ENCODE peak calls at places on chromosomes 7 and 10, in four cellular contexts. Z is K562, Y is H1, R is HepG2. Q is an unnamed sample.

GRCh38 chr10:91700788-91701444 is 68.0 kb upstream of the PPP1R3C start:
- DNase-seq in Z (no peak), Y (no peak), R (no peak), Q (no peak)

GRCh38 chr10:127734753-127735152 is 2.2 kb upstream of the FOXI2 start:
- DNase-seq in Z (no peak), Y (no peak), R (no peak), Q (no peak)

GRCh38 chr7:45035909-45036308 is 35.9 kb downstream of the CCM2 start:
- DNase-seq in Z (no peak), Y (no peak), R (no peak), Q (no peak)

GRCh38 chr7:40220421-40220911 is 85.7 kb downstream of the SUGCT start:
- DNase-seq in Z (no peak), Y (no peak), R (no peak), Q (no peak)

GRCh38 chr10:624605-625334 is 64.7 kb downstream of the DIP2C start:
- DNase-seq in Z (no peak), Y (no peak), R (peak; percentile 69), Q (no peak)

GRCh38 chr7:140209866-140210609 is 33.3 kb upstream of the KDM7A start:
- DNase-seq in Z (no peak), Y (no peak), R (no peak), Q (peak; percentile 85)

GRCh38 chr7:18455644-18456043 is 39.9 kb upstream of the HDAC9 start:
- DNase-seq in Z (no peak), Y (no peak), R (no peak), Q (no peak)

GRCh38 chr10:46091080-46091833 is 45.2 kb upstream of the MSMB start:
- DNase-seq in Z (no peak), Y (no peak), R (no peak), Q (no peak)

GRCh38 chr7:131026297-131027003 is 292.4 kb upstream of the KLF14 start:
- DNase-seq in Z (no peak), Y (no peak), R (no peak), Q (no peak)

GRCh38 chr7:55488804-55489340 is 83.4 kb downstream of the VOPP1 start:
- DNase-seq in Z (no peak), Y (no peak), R (no peak), Q (no peak)

GRCh38 chr10:131371571-131371970 is 60.0 kb upstream of the TCERG1L start:
- DNase-seq in Z (no peak), Y (no peak), R (no peak), Q (no peak)

GRCh38 chr10:42551582-42552187 is 86.7 kb downstream of the ZNF33B start:
- DNase-seq in Z (no peak), Y (no peak), R (peak; percentile 9), Q (no peak)

GRCh38 chr7:148584154-148584827 is 6.3 kb upstream of the C7orf33 start:
- DNase-seq in Z (no peak), Y (no peak), R (no peak), Q (no peak)

GRCh38 chr7:55382251-55382650 is 17.1 kb downstream of the LANCL2 start:
- DNase-seq in Z (no peak), Y (no peak), R (no peak), Q (no peak)

GRCh38 chr7:34846976-34847375 is 189.0 kb downstream of the NPSR1 start:
- DNase-seq in Z (no peak), Y (no peak), R (no peak), Q (no peak)

GRCh38 chr10:34343764-34344163 is 471.3 kb downstream of the PARD3 start:
- DNase-seq in Z (no peak), Y (no peak), R (no peak), Q (no peak)

GRCh38 chr7:112495820-112496462 is 15.2 kb downstream of the LSMEM1 start:
- DNase-seq in Z (no peak), Y (no peak), R (peak; percentile 48), Q (no peak)

GRCh38 chr10:29691564-29692064 is 56.8 kb upstream of the SVIL start:
- DNase-seq in Z (no peak), Y (no peak), R (no peak), Q (no peak)

GRCh38 chr7:158107806-158108205 is 479.8 kb downstream of the PTPRN2 start:
- DNase-seq in Z (no peak), Y (peak; percentile 10), R (no peak), Q (no peak)

GRCh38 chr10:49649294-49649693 is 30.2 kb upstream of the C10orf53 start:
- DNase-seq in Z (no peak), Y (peak; percentile 61), R (no peak), Q (no peak)

GRCh38 chr7:2444476-2444875 is 31.7 kb downstream of the GRIFIN start:
- DNase-seq in Z (peak; percentile 7), Y (no peak), R (no peak), Q (no peak)

GRCh38 chr7:69190738-69191137 is 407.5 kb upstream of the AUTS2 start:
- DNase-seq in Z (no peak), Y (no peak), R (no peak), Q (no peak)

GRCh38 chr10:28564905-28565304 is 32.0 kb downstream of the WAC start:
- DNase-seq in Z (no peak), Y (no peak), R (no peak), Q (no peak)

GRCh38 chr7:115634633-115635032 is 395.9 kb downstream of the TFEC start:
- DNase-seq in Z (no peak), Y (no peak), R (peak; percentile 22), Q (no peak)

GRCh38 chr7:50641442-50642405 is 76.5 kb upstream of the DDC start:
- DNase-seq in Z (no peak), Y (peak; percentile 45), R (peak; percentile 18), Q (no peak)

GRCh38 chr7:106588576-106589494 is 72.1 kb downstream of the CCDC71L start:
- DNase-seq in Z (peak; percentile 54), Y (no peak), R (no peak), Q (no peak)

GRCh38 chr10:117734626-117735405 is 192.3 kb downstream of the EMX2 start:
- DNase-seq in Z (no peak), Y (peak; percentile 71), R (no peak), Q (no peak)

GRCh38 chr7:106199813-106200364 is 84.9 kb downstream of the NAMPT start:
- DNase-seq in Z (no peak), Y (no peak), R (no peak), Q (no peak)

GRCh38 chr10:60564475-60564874 is 174.8 kb upstream of the ANK3 start:
- DNase-seq in Z (no peak), Y (no peak), R (no peak), Q (no peak)

GRCh38 chr7:154946166-154946565 is 56.8 kb downstream of the PAXIP1 start:
- DNase-seq in Z (no peak), Y (no peak), R (no peak), Q (no peak)

GRCh38 chr7:18119985-18120384 is 92.3 kb upstream of the PRPS1L1 start:
- DNase-seq in Z (no peak), Y (no peak), R (no peak), Q (no peak)

GRCh38 chr7:26631601-26632000 is 232.8 kb downstream of the SKAP2 start:
- DNase-seq in Z (no peak), Y (no peak), R (no peak), Q (no peak)

GRCh38 chr7:27158436-27159277 is 2.2 kb upstream of the HOXA7 start:
- DNase-seq in Z (no peak), Y (peak; percentile 52), R (no peak), Q (no peak)

GRCh38 chr7:148702876-148703670 is 4.4 kb downstream of the CUL1 start:
- DNase-seq in Z (no peak), Y (no peak), R (no peak), Q (no peak)

GRCh38 chr10:1706256-1706655 is 31.1 kb downstream of the ADARB2 start:
- DNase-seq in Z (no peak), Y (no peak), R (no peak), Q (no peak)

GRCh38 chr10:91247360-91248111 is 27.1 kb downstream of the PCGF5 start:
- DNase-seq in Z (peak; percentile 8), Y (no peak), R (no peak), Q (no peak)

GRCh38 chr10:29238531-29239080 is 50.3 kb upstream of the LYZL1 start:
- DNase-seq in Z (no peak), Y (no peak), R (peak; percentile 52), Q (no peak)

GRCh38 chr10:87619705-87620104 is 40.0 kb upstream of the PAPSS2 start:
- DNase-seq in Z (no peak), Y (no peak), R (peak; percentile 46), Q (no peak)

GRCh38 chr7:111362660-111363059 is 199.6 kb downstream of the IMMP2L start:
- DNase-seq in Z (no peak), Y (no peak), R (no peak), Q (no peak)

DNA sequence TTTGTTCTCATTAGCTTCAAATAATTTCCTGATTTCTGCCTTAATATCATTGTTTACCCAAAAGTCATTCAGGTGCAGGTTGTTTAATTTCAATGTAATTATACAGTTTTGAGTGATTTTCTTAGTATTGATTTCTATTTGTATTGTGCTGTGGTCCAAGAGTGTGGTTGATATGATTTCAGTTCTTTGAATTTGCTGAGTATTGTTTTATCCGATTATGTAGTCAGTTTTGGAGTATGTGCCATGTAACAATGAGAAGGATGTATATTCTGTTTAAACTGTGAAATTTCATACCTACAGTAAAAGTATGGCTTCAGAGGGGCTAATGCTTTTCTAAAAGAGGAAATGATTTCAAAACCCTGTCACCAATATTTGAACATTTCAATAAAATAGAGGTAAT is 17.4 kb upstream of the GRM8 start:
- DNase-seq in Z (no peak), Y (no peak), R (no peak), Q (no peak)
- TF ChIP-seq ATF3 in Z (no peak), Y (no peak), R (no peak), Q (no peak)

GRCh38 chr7:129866251-129866650 is 86.5 kb downstream of the UBE2H start:
- DNase-seq in Z (no peak), Y (no peak), R (no peak), Q (no peak)
- H3K27ac ChIP-seq in Z (peak overlapping the region; percentile 9), Y (no peak overlapping the region), R (no peak overlapping the region), Q (no peak overlapping the region)

DNA sequence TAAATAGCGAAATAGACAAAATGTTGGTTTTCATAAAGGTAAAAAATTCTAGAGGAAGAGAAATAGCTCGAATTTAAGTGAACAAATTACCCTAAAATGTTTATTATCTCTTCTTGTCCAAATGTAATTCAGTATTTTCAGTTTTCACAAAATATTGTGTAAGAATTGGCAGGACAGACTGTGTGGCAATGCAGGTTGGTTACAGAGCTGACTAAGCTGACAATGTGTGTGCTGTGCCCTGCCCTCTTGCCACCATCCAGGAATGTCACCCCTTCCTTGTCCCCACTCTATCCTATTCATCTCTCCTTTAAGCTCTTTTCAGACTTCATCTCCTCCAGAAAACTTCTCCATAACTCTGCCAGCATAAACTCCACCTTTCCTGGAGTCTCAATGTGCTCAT is 46.1 kb downstream of the COL28A1 start:
- DNase-seq in Z (no peak), Y (no peak), R (no peak), Q (no peak)
- TF ChIP-seq CHD2 in Z (no peak), Y (no peak), R (no peak), Q (no peak)

GRCh38 chr7:42618649-42619315 is 293.1 kb downstream of the C7orf25 start:
- DNase-seq in Z (no peak), Y (no peak), R (no peak), Q (no peak)
- TF ChIP-seq ATF3 in Z (peak; percentile 73), Y (no peak), R (no peak), Q (no peak)

GRCh38 chr10:132626019-132626760 is 88.6 kb downstream of the INPP5A start:
- DNase-seq in Z (no peak), Y (no peak), R (no peak), Q (no peak)
- H3K27ac ChIP-seq in Z (no peak overlapping the region), Y (no peak overlapping the region), R (no peak overlapping the region), Q (no peak overlapping the region)